ENCODE peak calls at places on chromosomes 13 and 19, in four cellular contexts. R, P, E and Z are unnamed samples.

GRCh38 chr13:91101436-91101835 is 246.1 kb upstream of the MIR17HG start:
- DNase-seq in R (no peak), P (no peak), E (no peak), Z (no peak)

GRCh38 chr13:35388456-35388855 is 88.0 kb downstream of the MAB21L1 start:
- DNase-seq in R (no peak), P (no peak), E (no peak), Z (no peak)

GRCh38 chr19:45492627-45493470 is 4.0 kb downstream of the RTN2 start:
- DNase-seq in R (no peak), P (no peak), E (peak; percentile 72), Z (no peak)

GRCh38 chr13:64471916-64472315 is 2758.2 kb downstream of the PCDH9 start:
- DNase-seq in R (no peak), P (no peak), E (peak; percentile 8), Z (no peak)

GRCh38 chr13:106349080-106349841 is 186.2 kb downstream of the EFNB2 start:
- DNase-seq in R (peak; percentile 69), P (peak; percentile 27), E (peak; percentile 94), Z (no peak)

GRCh38 chr13:98998831-98999634 is 21.2 kb upstream of the DOCK9 start:
- DNase-seq in R (no peak), P (no peak), E (no peak), Z (no peak)

GRCh38 chr13:32267836-32268439 is 47.2 kb downstream of the ZAR1L start:
- DNase-seq in R (peak; percentile 57), P (peak; percentile 65), E (peak; percentile 51), Z (no peak)

GRCh38 chr13:79749985-79750551 is 269.1 kb downstream of the NDFIP2 start:
- DNase-seq in R (no peak), P (no peak), E (no peak), Z (no peak)

GRCh38 chr19:6963937-6964336 is 57.3 kb downstream of the MBD3L2B start:
- DNase-seq in R (no peak), P (no peak), E (peak; percentile 7), Z (no peak)

GRCh38 chr13:78102121-78102677 is 183.6 kb upstream of the EDNRB start:
- DNase-seq in R (no peak), P (no peak), E (no peak), Z (no peak)

GRCh38 chr19:18660051-18660910 is 23.2 kb upstream of the CRTC1 start:
- DNase-seq in R (no peak), P (no peak), E (no peak), Z (no peak)

GRCh38 chr13:68697551-68697950 is 1410.1 kb upstream of the ATXN8OS start:
- DNase-seq in R (no peak), P (no peak), E (no peak), Z (no peak)

GRCh38 chr19:12603714-12604113 is 6.9 kb downstream of the ZNF490 start:
- DNase-seq in R (no peak), P (no peak), E (no peak), Z (no peak)

GRCh38 chr13:57552441-57552840 is 79.1 kb upstream of the PCDH17 start:
- DNase-seq in R (no peak), P (no peak), E (no peak), Z (no peak)

GRCh38 chr19:1009043-1009975 is 9.1 kb downstream of the GRIN3B start:
- DNase-seq in R (no peak), P (no peak), E (no peak), Z (no peak)

GRCh38 chr13:50387124-50387581 is 371.9 kb downstream of the KCNRG start:
- DNase-seq in R (peak; percentile 40), P (no peak), E (no peak), Z (no peak)

GRCh38 chr19:18869781-18870530 is 26.0 kb downstream of the CERS1 start:
- DNase-seq in R (no peak), P (no peak), E (no peak), Z (no peak)

GRCh38 chr13:43573361-43573740 is 213.4 kb downstream of the ENOX1 start:
- DNase-seq in R (no peak), P (no peak), E (no peak), Z (no peak)

GRCh38 chr13:44014501-44014900 is 134.8 kb downstream of the LACC1 start:
- DNase-seq in R (no peak), P (no peak), E (no peak), Z (no peak)

GRCh38 chr13:26895808-26896466 is 135.4 kb upstream of the GPR12 start:
- DNase-seq in R (no peak), P (no peak), E (no peak), Z (no peak)

GRCh38 chr19:45999653-46000121 is 4.4 kb downstream of the CCDC61 start:
- DNase-seq in R (no peak), P (no peak), E (no peak), Z (no peak)

GRCh38 chr13:44899967-44900366 is 89.3 kb downstream of the NUFIP1 start:
- DNase-seq in R (no peak), P (no peak), E (no peak), Z (no peak)

DNA sequence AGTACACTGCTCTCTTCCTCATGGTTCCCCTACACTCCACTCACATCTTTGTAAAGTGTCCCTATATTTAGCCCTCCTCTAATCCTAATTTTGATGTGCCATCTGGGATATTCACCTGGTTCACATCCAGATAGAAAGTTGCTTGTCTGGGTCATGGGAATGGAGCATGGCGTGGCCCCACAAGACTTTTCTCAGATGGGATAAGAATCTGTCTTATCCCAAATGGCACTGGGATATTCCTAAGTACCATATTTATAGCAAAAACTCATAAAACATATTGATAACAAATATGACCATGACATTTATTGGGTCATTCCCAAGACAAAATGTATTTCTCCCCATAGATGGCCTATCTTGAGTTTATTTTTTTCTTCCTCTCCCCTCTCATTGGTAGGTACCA is 49.5 kb upstream of the POMP start:
- DNase-seq in R (no peak), P (no peak), E (no peak), Z (no peak)
- TF ChIP-seq POLR2AphosphoS5 in R (no peak), P (no peak), E (no peak), Z (no peak)

DNA sequence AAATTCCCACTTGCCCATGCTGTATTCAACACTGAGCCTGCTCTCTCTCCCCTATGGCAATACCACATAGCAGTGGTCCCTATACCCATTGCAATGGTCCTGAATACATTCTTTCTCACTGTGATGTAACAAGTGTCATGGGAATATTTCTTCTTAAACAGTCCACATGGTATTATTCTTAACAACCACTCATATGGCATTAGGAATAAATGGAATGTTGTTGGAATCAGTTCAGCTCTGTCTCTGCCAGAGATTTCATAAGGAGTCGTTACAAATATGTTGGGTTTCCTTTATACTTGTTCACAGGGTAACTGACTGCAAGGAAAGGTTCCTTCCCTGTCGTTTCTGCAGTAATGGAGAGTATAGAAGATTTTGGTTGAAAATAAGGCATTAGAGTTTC is 128.3 kb upstream of the SPATA13 start:
- DNase-seq in R (no peak), P (no peak), E (no peak), Z (no peak)
- H3K27ac ChIP-seq in R (peak overlapping the region; percentile 64), P (no peak overlapping the region), E (no peak overlapping the region), Z (no peak overlapping the region)

GRCh38 chr13:30866692-30867669 is 39.1 kb upstream of the MEDAG start:
- DNase-seq in R (no peak), P (no peak), E (no peak), Z (no peak)
- TF ChIP-seq POLR2AphosphoS5 in R (no peak), P (no peak), E (no peak), Z (no peak)

GRCh38 chr13:95644611-95645052 is at the start of gene DZIP1:
- DNase-seq in R (peak; percentile 41), P (peak; percentile 70), E (no peak), Z (peak; percentile 84)

GRCh38 chr13:95643814-95644598 is 500 bp downstream of the DZIP1 start:
- DNase-seq in R (no peak), P (no peak), E (no peak), Z (peak; percentile 63)

GRCh38 chr13:95643009-95643408 is 1.5 kb downstream of the DZIP1 start:
- DNase-seq in R (no peak), P (no peak), E (no peak), Z (no peak)

GRCh38 chr13:95641961-95642621 is 2.4 kb downstream of the DZIP1 start:
- DNase-seq in R (peak; percentile 54), P (no peak), E (no peak), Z (no peak)

DNA sequence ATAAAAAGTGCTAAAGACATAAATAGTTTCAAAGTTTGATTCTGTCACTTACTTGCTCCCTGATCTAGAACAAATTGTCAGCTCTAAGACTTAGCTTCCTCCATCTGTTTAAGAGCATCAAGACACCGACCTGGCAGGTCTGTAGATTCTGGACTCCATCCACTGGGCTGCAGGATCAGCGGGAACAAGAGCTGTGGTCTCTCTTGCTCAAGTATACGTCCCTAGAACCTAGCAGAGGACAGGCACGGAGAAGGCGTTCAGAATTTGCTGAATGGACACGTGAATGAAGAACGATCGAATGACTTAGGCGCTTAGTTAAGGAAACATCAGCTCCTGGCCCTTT is 1.1 kb downstream of the DZIP1 start:
- DNase-seq in R (no peak), P (no peak), E (no peak), Z (no peak)
- H3K27ac ChIP-seq in R (peak overlapping the region; percentile 68), P (no peak overlapping the region), E (no peak overlapping the region), Z (peak overlapping the region; percentile 28)

GRCh38 chr19:51994048-51994644 is 7.5 kb upstream of the ZNF350 start:
- DNase-seq in R (no peak), P (no peak), E (no peak), Z (no peak)
- TF ChIP-seq POLR2AphosphoS5 in R (no peak), P (no peak), E (no peak), Z (no peak)

GRCh38 chr13:113838711-113839201 is 25.1 kb downstream of the GAS6 start:
- DNase-seq in R (no peak), P (no peak), E (no peak), Z (no peak)

GRCh38 chr13:113840541-113841354 is 23.1 kb downstream of the GAS6 start:
- DNase-seq in R (no peak), P (no peak), E (no peak), Z (no peak)

GRCh38 chr13:113841355-113841653 is 22.6 kb downstream of the GAS6 start:
- DNase-seq in R (no peak), P (no peak), E (no peak), Z (no peak)

GRCh38 chr13:113837554-113838355 is 26.1 kb downstream of the GAS6 start:
- DNase-seq in R (peak; percentile 89), P (no peak), E (peak; percentile 67), Z (peak; percentile 95)

DNA sequence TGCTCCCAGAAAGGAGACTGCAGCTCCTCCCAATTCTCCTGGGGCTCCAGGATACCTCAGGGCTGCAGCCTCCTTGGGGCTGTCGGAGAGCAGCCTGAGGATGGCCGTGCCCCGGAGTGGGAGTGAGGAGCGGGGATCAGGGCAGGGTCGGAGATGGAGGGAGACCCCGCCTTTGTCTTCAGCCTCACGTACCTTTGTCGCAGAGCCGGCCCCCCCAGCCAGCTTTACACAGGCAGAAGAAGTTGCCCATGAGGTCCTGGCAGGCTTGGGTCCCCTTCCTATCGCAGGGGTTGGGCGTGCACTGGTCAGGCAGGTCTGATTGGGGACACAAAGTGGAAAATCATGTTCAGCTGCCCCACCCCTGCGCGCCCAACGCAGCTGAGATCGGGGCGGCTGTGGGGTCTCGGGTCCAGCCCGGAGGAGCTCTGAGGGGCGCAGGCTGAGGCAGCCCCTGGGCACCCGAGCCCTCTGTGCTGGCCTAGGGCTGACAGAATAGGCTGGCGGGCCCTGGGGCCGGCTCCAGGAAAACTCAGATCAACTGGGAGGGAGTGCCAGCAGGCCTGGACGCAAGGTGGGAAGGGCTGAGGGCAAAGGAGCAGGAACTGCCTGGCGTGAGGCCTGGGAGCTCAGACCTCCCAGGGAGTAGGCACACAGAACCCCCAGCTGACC is 24.2 kb downstream of the GAS6 start:
- DNase-seq in R (peak; percentile 81), P (no peak), E (no peak), Z (no peak)
- H3K27ac ChIP-seq in R (peak overlapping the region; percentile 85), P (no peak overlapping the region), E (peak overlapping the region; percentile 100), Z (peak overlapping the region; percentile 27)

GRCh38 chr19:31745731-31746130 is 396.5 kb upstream of the TSHZ3 start:
- DNase-seq in R (no peak), P (no peak), E (no peak), Z (no peak)

GRCh38 chr19:31742249-31742648 is 393.0 kb upstream of the TSHZ3 start:
- DNase-seq in R (no peak), P (no peak), E (no peak), Z (no peak)
- TF ChIP-seq POLR2AphosphoS5 in R (no peak), P (no peak), E (no peak), Z (no peak)

GRCh38 chr19:49801966-49802661 is 11.0 kb downstream of the FUZ start:
- DNase-seq in R (peak; percentile 69), P (no peak), E (no peak), Z (peak; percentile 94)
- H3K27ac ChIP-seq in R (peak overlapping the region; percentile 44), P (no peak overlapping the region), E (peak overlapping the region; percentile 29), Z (no peak overlapping the region)